ENCODE peak calls at places on chromosomes 7 and 10, in eight cellular contexts. K is cardiac muscle cell, R is Panc1, Z is foreskin fibroblast, U is SK-N-SH, M is kidney, Q is WERI-Rb-1, B is brain microvascular endothelial cell. L is an unnamed sample.

GRCh38 chr10:96968682-96969423 is 136.8 kb downstream of the LCOR start:
- DNase-seq in Z (no peak), R (no peak), U (no peak), M (no peak), B (no peak), K (no peak), Q (no peak), L (no peak)

GRCh38 chr7:139799586-139799985 is 21.8 kb upstream of the HIPK2 start:
- DNase-seq in M (no peak), K (no peak), R (no peak), U (no peak), Z (no peak), B (no peak), Q (no peak), L (peak; percentile 65)

GRCh38 chr7:151187409-151188251 is 580 bp upstream of the ASB10 start:
- DNase-seq in K (no peak), B (no peak), U (no peak), M (no peak), Z (no peak), R (no peak), Q (no peak), L (no peak)

GRCh38 chr10:44830022-44830421 is 81.1 kb upstream of the TMEM72 start:
- DNase-seq in K (peak; percentile 39), R (no peak), B (no peak), M (no peak), Q (no peak), U (no peak), Z (peak; percentile 34), L (peak; percentile 51)

GRCh38 chr7:122161628-122162027 is 17.6 kb upstream of the AASS start:
- DNase-seq in M (no peak), B (no peak), R (no peak), K (no peak), U (no peak), Q (no peak), Z (no peak), L (peak; percentile 59)

GRCh38 chr10:78688945-78689935 is 379.5 kb upstream of the ZMIZ1 start:
- DNase-seq in B (no peak), M (no peak), R (no peak), K (peak; percentile 32), Z (no peak), Q (no peak), U (peak; percentile 73), L (peak; percentile 38)

GRCh38 chr10:110746254-110746826 is 102.2 kb downstream of the RBM20 start:
- DNase-seq in U (peak; percentile 71), B (peak; percentile 59), K (peak; percentile 85), Q (peak; percentile 58), R (peak; percentile 72), Z (peak; percentile 50), M (no peak), L (peak; percentile 83)

GRCh38 chr10:48803831-48804584 is 119.3 kb downstream of the WDFY4 start:
- DNase-seq in Z (no peak), R (no peak), M (no peak), K (no peak), B (no peak), U (no peak), Q (no peak), L (no peak)

GRCh38 chr10:100600218-100600617 is 64.5 kb downstream of the HIF1AN start:
- DNase-seq in U (no peak), Z (no peak), R (no peak), B (no peak), M (no peak), K (no peak), Q (no peak), L (no peak)

GRCh38 chr10:80568306-80568705 is 30.6 kb downstream of the SH2D4B start:
- DNase-seq in M (no peak), K (no peak), U (no peak), Q (no peak), B (no peak), R (no peak), Z (no peak), L (no peak)

GRCh38 chr10:91590904-91591791 is 41.7 kb downstream of the PPP1R3C start:
- DNase-seq in R (no peak), M (peak; percentile 94), Z (peak; percentile 80), K (peak; percentile 78), Q (no peak), U (peak; percentile 73), B (peak; percentile 14), L (peak; percentile 79)

GRCh38 chr7:128860158-128861073 is 2.2 kb upstream of the ATP6V1F start:
- DNase-seq in R (no peak), Z (peak; percentile 75), M (no peak), B (no peak), K (peak; percentile 63), U (no peak), Q (peak; percentile 37), L (peak; percentile 77)

GRCh38 chr7:105745681-105746330 is 130.6 kb downstream of the ATXN7L1 start:
- DNase-seq in R (no peak), U (no peak), Q (no peak), Z (no peak), M (no peak), B (no peak), K (no peak), L (no peak)

GRCh38 chr7:131094685-131095084 is 233.0 kb upstream of the MKLN1 start:
- DNase-seq in Z (no peak), R (no peak), B (no peak), Q (no peak), K (no peak), M (no peak), U (no peak), L (no peak)
- H3K4me3 ChIP-seq in Z (no peak overlapping the region), R (no peak overlapping the region), B (no peak overlapping the region), Q (no peak overlapping the region), K (no peak overlapping the region), M (no peak overlapping the region), U (no peak overlapping the region), L (no peak overlapping the region)

GRCh38 chr7:103914147-103914899 is 75.1 kb downstream of the RELN start:
- DNase-seq in K (no peak), R (no peak), U (no peak), Q (no peak), B (peak; percentile 14), Z (no peak), M (no peak), L (no peak)
- TF ChIP-seq CTCF in K (no peak), R (no peak), U (no peak), Q (no peak), B (no peak), Z (no peak), M (no peak), L (no peak)

GRCh38 chr7:16066805-16067459 is 354.4 kb downstream of the CRPPA start:
- DNase-seq in U (no peak), Q (no peak), R (no peak), Z (peak; percentile 21), B (no peak), K (peak; percentile 40), M (no peak), L (no peak)
- H3K4me3 ChIP-seq in U (no peak overlapping the region), Q (no peak overlapping the region), R (no peak overlapping the region), Z (no peak overlapping the region), B (no peak overlapping the region), K (no peak overlapping the region), M (no peak overlapping the region), L (no peak overlapping the region)

GRCh38 chr10:70954777-70955176 is 66.4 kb upstream of the PCBD1 start:
- DNase-seq in K (no peak), M (peak; percentile 15), R (no peak), Q (no peak), Z (no peak), U (no peak), B (no peak), L (no peak)
- TF ChIP-seq CTCF in K (no peak), M (no peak), R (no peak), Q (no peak), Z (no peak), U (no peak), B (no peak), L (no peak)